ENCODE peak calls at places on chromosomes 12 and 14, in eight cellular contexts. One of them, this sample, is unnamed.

GRCh38 chr14:51604078-51604477 is 47.6 kb upstream of the FRMD6 start:
- DNase-seq in activated effector memory CD4-positive, alpha-beta T cell treated with Interleukin-2 at 50 U/mL for 16 hours: no peak
- DNase-seq in LoVo: no peak
- DNase-seq in Calu3: no peak
- DNase-seq in AG08395: peak
- DNase-seq in Kasumi-1: no peak
- DNase-seq in activated naive CD4-positive, alpha-beta T cell treated with Interleukin-2 at 50 U/mL for 16 hours: no peak
- DNase-seq in cardiac fibroblast: peak
- DNase-seq in this sample: peak

GRCh38 chr12:1619599-1619998 is 9.4 kb upstream of the WNT5B start:
- DNase-seq in activated effector memory CD4-positive, alpha-beta T cell treated with Interleukin-2 at 50 U/mL for 16 hours: no peak
- DNase-seq in LoVo: no peak
- DNase-seq in Calu3: no peak
- DNase-seq in AG08395: no peak
- DNase-seq in Kasumi-1: peak
- DNase-seq in activated naive CD4-positive, alpha-beta T cell treated with Interleukin-2 at 50 U/mL for 16 hours: no peak
- DNase-seq in cardiac fibroblast: no peak
- DNase-seq in this sample: no peak

GRCh38 chr14:105135700-105136395 is 32.7 kb downstream of the JAG2 start:
- DNase-seq in activated effector memory CD4-positive, alpha-beta T cell treated with Interleukin-2 at 50 U/mL for 16 hours: no peak
- DNase-seq in LoVo: no peak
- DNase-seq in Calu3: no peak
- DNase-seq in AG08395: no peak
- DNase-seq in Kasumi-1: no peak
- DNase-seq in activated naive CD4-positive, alpha-beta T cell treated with Interleukin-2 at 50 U/mL for 16 hours: no peak
- DNase-seq in cardiac fibroblast: no peak
- DNase-seq in this sample: no peak

GRCh38 chr14:35991356-35991755 is 165.2 kb downstream of the BRMS1L start:
- DNase-seq in activated effector memory CD4-positive, alpha-beta T cell treated with Interleukin-2 at 50 U/mL for 16 hours: no peak
- DNase-seq in LoVo: no peak
- DNase-seq in Calu3: no peak
- DNase-seq in AG08395: no peak
- DNase-seq in Kasumi-1: no peak
- DNase-seq in activated naive CD4-positive, alpha-beta T cell treated with Interleukin-2 at 50 U/mL for 16 hours: no peak
- DNase-seq in cardiac fibroblast: no peak
- DNase-seq in this sample: no peak

GRCh38 chr12:67677166-67677565 is 28.6 kb downstream of the DYRK2 start:
- DNase-seq in activated effector memory CD4-positive, alpha-beta T cell treated with Interleukin-2 at 50 U/mL for 16 hours: no peak
- DNase-seq in LoVo: no peak
- DNase-seq in Calu3: no peak
- DNase-seq in AG08395: no peak
- DNase-seq in Kasumi-1: no peak
- DNase-seq in activated naive CD4-positive, alpha-beta T cell treated with Interleukin-2 at 50 U/mL for 16 hours: no peak
- DNase-seq in cardiac fibroblast: no peak
- DNase-seq in this sample: no peak

GRCh38 chr12:122082621-122083356 is 4.2 kb downstream of the MLXIP start:
- DNase-seq in activated effector memory CD4-positive, alpha-beta T cell treated with Interleukin-2 at 50 U/mL for 16 hours: no peak
- DNase-seq in LoVo: no peak
- DNase-seq in Calu3: no peak
- DNase-seq in AG08395: no peak
- DNase-seq in Kasumi-1: no peak
- DNase-seq in activated naive CD4-positive, alpha-beta T cell treated with Interleukin-2 at 50 U/mL for 16 hours: peak
- DNase-seq in cardiac fibroblast: no peak
- DNase-seq in this sample: no peak

GRCh38 chr14:76091036-76091435 is 60.7 kb upstream of the GPATCH2L start:
- DNase-seq in activated effector memory CD4-positive, alpha-beta T cell treated with Interleukin-2 at 50 U/mL for 16 hours: no peak
- DNase-seq in LoVo: no peak
- DNase-seq in Calu3: no peak
- DNase-seq in AG08395: peak
- DNase-seq in Kasumi-1: no peak
- DNase-seq in activated naive CD4-positive, alpha-beta T cell treated with Interleukin-2 at 50 U/mL for 16 hours: no peak
- DNase-seq in cardiac fibroblast: peak
- DNase-seq in this sample: peak

GRCh38 chr14:59918824-59919581 is 941 bp upstream of the LRRC9 start:
- DNase-seq in activated effector memory CD4-positive, alpha-beta T cell treated with Interleukin-2 at 50 U/mL for 16 hours: no peak
- DNase-seq in LoVo: peak
- DNase-seq in Calu3: no peak
- DNase-seq in AG08395: peak
- DNase-seq in Kasumi-1: peak
- DNase-seq in activated naive CD4-positive, alpha-beta T cell treated with Interleukin-2 at 50 U/mL for 16 hours: no peak
- DNase-seq in cardiac fibroblast: peak
- DNase-seq in this sample: no peak

GRCh38 chr12:82757059-82757458 is 70.4 kb downstream of the TMTC2 start:
- DNase-seq in activated effector memory CD4-positive, alpha-beta T cell treated with Interleukin-2 at 50 U/mL for 16 hours: no peak
- DNase-seq in LoVo: no peak
- DNase-seq in Calu3: no peak
- DNase-seq in AG08395: peak
- DNase-seq in Kasumi-1: no peak
- DNase-seq in activated naive CD4-positive, alpha-beta T cell treated with Interleukin-2 at 50 U/mL for 16 hours: no peak
- DNase-seq in cardiac fibroblast: peak
- DNase-seq in this sample: no peak

This sample was measured in ELF-1.